ENCODE peak calls at places on chromosome 13, in nine cellular contexts. A is NCI-H2029, H is aorta, V is mammary epithelial cell, S is GM19239, Z is H1, U is nucleus accumbens, W is caudate nucleus, E is AG04449. L is an unnamed sample.

GRCh38 chr13:96252903-96253302 is 163.0 kb downstream of the HS6ST3 start:
- DNase-seq in A (no peak), H (no peak), Z (no peak), E (no peak), U (no peak), W (no peak), S (no peak), V (no peak), L (no peak)

GRCh38 chr13:43261018-43261417 is 237.6 kb downstream of the DNAJC15 start:
- DNase-seq in U (no peak), W (no peak), S (no peak), V (peak), E (peak), A (no peak), H (no peak), Z (no peak), L (no peak)

GRCh38 chr13:86082116-86082515 is 282.9 kb upstream of the SLITRK6 start:
- DNase-seq in E (no peak), U (no peak), H (no peak), W (no peak), S (no peak), V (no peak), A (no peak), Z (no peak), L (no peak)

GRCh38 chr13:110523838-110524237 is 37.7 kb downstream of the RAB20 start:
- DNase-seq in Z (no peak), S (no peak), V (no peak), A (no peak), W (no peak), H (no peak), U (no peak), E (no peak), L (no peak)

GRCh38 chr13:111202149-111202548 is 87.0 kb downstream of the ARHGEF7 start:
- DNase-seq in H (no peak), Z (no peak), V (no peak), S (no peak), W (no peak), U (no peak), A (peak), E (no peak), L (no peak)

GRCh38 chr13:113852536-113853517 is 11.0 kb downstream of the GAS6 start:
- DNase-seq in H (peak), A (no peak), U (no peak), V (no peak), W (no peak), Z (peak), E (no peak), S (no peak), L (no peak)

GRCh38 chr13:83906240-83906820 is 24.1 kb upstream of the SLITRK1 start:
- DNase-seq in Z (no peak), A (no peak), V (no peak), H (no peak), U (no peak), S (no peak), W (no peak), E (no peak), L (no peak)

GRCh38 chr13:110425444-110425780 is 118.3 kb downstream of the COL4A2 start:
- DNase-seq in S (no peak), V (no peak), A (no peak), E (no peak), H (no peak), U (no peak), Z (no peak), W (no peak), L (no peak)

GRCh38 chr13:26007774-26008173 is 44.0 kb downstream of the SHISA2 start:
- DNase-seq in E (no peak), V (no peak), U (no peak), A (no peak), S (no peak), Z (no peak), W (no peak), H (no peak), L (no peak)

GRCh38 chr13:38819053-38819452 is 132.2 kb downstream of the FREM2 start:
- DNase-seq in H (no peak), Z (no peak), A (peak), W (no peak), E (no peak), U (no peak), V (peak), S (no peak), L (no peak)

GRCh38 chr13:50238922-50239321 is 223.7 kb downstream of the KCNRG start:
- DNase-seq in U (no peak), V (no peak), S (no peak), E (no peak), A (no peak), H (no peak), W (no peak), Z (no peak), L (no peak)

GRCh38 chr13:26839682-26840081 is 79.1 kb upstream of the GPR12 start:
- DNase-seq in W (no peak), S (no peak), Z (no peak), V (no peak), U (no peak), H (no peak), E (no peak), A (peak), L (no peak)

GRCh38 chr13:40749327-40749726 is 21.7 kb downstream of the MRPS31 start:
- DNase-seq in W (no peak), V (no peak), U (no peak), S (no peak), Z (no peak), H (no peak), A (no peak), E (no peak), L (no peak)

GRCh38 chr13:33649212-33649917 is 168.6 kb upstream of the RFC3 start:
- DNase-seq in U (no peak), V (no peak), Z (no peak), H (no peak), E (no peak), W (no peak), A (peak), S (no peak), L (no peak)

GRCh38 chr13:111398715-111399299 is 78.4 kb downstream of the TEX29 start:
- DNase-seq in E (no peak), S (no peak), V (no peak), W (no peak), U (no peak), A (no peak), Z (no peak), H (peak), L (no peak)

GRCh38 chr13:114167445-114167844 is 11.6 kb upstream of the CFAP97D2 start:
- DNase-seq in Z (no peak), H (no peak), E (no peak), W (no peak), V (no peak), U (no peak), A (no peak), S (no peak), L (no peak)

GRCh38 chr13:102317593-102317992 is 84.3 kb downstream of the FGF14 start:
- DNase-seq in H (peak), U (no peak), Z (no peak), V (no peak), E (no peak), W (no peak), S (no peak), A (no peak), L (no peak)

GRCh38 chr13:114074671-114075315 is 57.6 kb downstream of the RASA3 start:
- DNase-seq in W (no peak), H (no peak), U (no peak), S (no peak), Z (no peak), E (no peak), A (no peak), V (no peak), L (no peak)

GRCh38 chr13:42337808-42338600 is 66.1 kb downstream of the AKAP11 start:
- DNase-seq in H (no peak), A (no peak), S (no peak), E (no peak), Z (no peak), W (no peak), V (no peak), U (no peak), L (no peak)

GRCh38 chr13:99528547-99528946 is 27.3 kb downstream of the TM9SF2 start:
- DNase-seq in H (no peak), S (no peak), E (no peak), W (no peak), Z (no peak), A (no peak), V (no peak), U (no peak), L (no peak)

GRCh38 chr13:27465611-27466010 is 15.2 kb upstream of the MTIF3 start:
- DNase-seq in V (no peak), A (no peak), U (no peak), H (no peak), Z (no peak), W (no peak), E (no peak), S (no peak), L (no peak)

GRCh38 chr13:112819816-112820215 is 130.0 kb downstream of the ATP11A start:
- DNase-seq in Z (no peak), H (peak), E (no peak), V (no peak), U (no peak), S (no peak), W (no peak), A (no peak), L (no peak)

GRCh38 chr13:110876592-110876991 is 38.3 kb downstream of the ANKRD10 start:
- DNase-seq in H (no peak), E (no peak), W (no peak), S (no peak), Z (no peak), U (no peak), A (no peak), V (no peak), L (no peak)

GRCh38 chr13:26867451-26868067 is 107.0 kb upstream of the GPR12 start:
- DNase-seq in U (no peak), S (no peak), V (peak), E (no peak), A (no peak), H (no peak), Z (peak), W (no peak), L (no peak)

GRCh38 chr13:51158923-51159322 is 47.8 kb upstream of the C13orf42 start:
- DNase-seq in S (no peak), A (no peak), H (no peak), U (no peak), E (no peak), W (no peak), Z (peak), V (no peak), L (no peak)

GRCh38 chr13:33615436-33615835 is 202.5 kb upstream of the RFC3 start:
- DNase-seq in U (no peak), A (no peak), E (no peak), H (no peak), W (no peak), S (no peak), Z (no peak), V (no peak), L (no peak)

GRCh38 chr13:99297330-99297729 is 9.9 kb downstream of the GPR183 start:
- DNase-seq in V (no peak), Z (no peak), W (no peak), S (no peak), A (no peak), U (no peak), H (no peak), E (no peak), L (no peak)

GRCh38 chr13:107339209-107339608 is 771.3 kb upstream of the ARGLU1 start:
- DNase-seq in A (no peak), U (no peak), W (no peak), Z (no peak), S (no peak), V (no peak), E (no peak), H (no peak), L (no peak)

GRCh38 chr13:25153736-25154135 is 18.4 kb downstream of the AMER2 start:
- DNase-seq in U (no peak), S (no peak), W (no peak), A (no peak), Z (no peak), H (no peak), E (no peak), V (no peak), L (no peak)

GRCh38 chr13:46934749-46935148 is 37.9 kb upstream of the HTR2A start:
- DNase-seq in H (no peak), S (no peak), W (no peak), E (no peak), Z (no peak), V (peak), A (no peak), U (no peak), L (no peak)

GRCh38 chr13:107585466-107585865 is 629.9 kb downstream of the LIG4 start:
- DNase-seq in V (no peak), H (no peak), S (no peak), U (no peak), E (no peak), W (no peak), A (peak), Z (no peak), L (peak)

GRCh38 chr13:90867336-90867683 is 480.2 kb upstream of the MIR17HG start:
- DNase-seq in V (peak), S (no peak), E (no peak), H (peak), Z (peak), W (no peak), A (peak), U (no peak), L (peak)

GRCh38 chr13:111516712-111517640 is 196.5 kb downstream of the TEX29 start:
- DNase-seq in A (peak), W (no peak), U (no peak), H (no peak), S (no peak), V (no peak), Z (no peak), E (no peak), L (no peak)

GRCh38 chr13:95260031-95260525 is 41.2 kb downstream of the ABCC4 start:
- DNase-seq in U (no peak), W (no peak), V (no peak), E (no peak), H (no peak), S (no peak), Z (no peak), A (no peak), L (no peak)

GRCh38 chr13:94433055-94433947 is 46.2 kb downstream of the DCT start:
- DNase-seq in W (no peak), E (no peak), V (no peak), U (no peak), H (no peak), A (no peak), S (no peak), Z (peak), L (peak)

GRCh38 chr13:100461309-100462035 is 127.1 kb downstream of the GGACT start:
- DNase-seq in H (no peak), U (no peak), Z (no peak), S (no peak), V (no peak), A (no peak), W (no peak), E (no peak), L (peak)

L was measured in NCI-H510A.